ENCODE peak calls at places on chromosomes 16 and 17, in five cellular contexts. I, H, U, P and M are unnamed samples.

GRCh38 chr16:56866955-56867830 is 2.2 kb downstream of the SLC12A3 start:
- DNase-seq in I (no peak), H (peak; percentile 65), U (peak; percentile 63), P (peak; percentile 54), M (no peak)

GRCh38 chr17:49969134-49969759 is at the start of gene DLX4:
- DNase-seq in I (no peak), H (no peak), U (no peak), P (no peak), M (no peak)

GRCh38 chr17:32930512-32930911 is 2.6 kb downstream of the TMEM98 start:
- DNase-seq in I (no peak), H (no peak), U (no peak), P (no peak), M (no peak)

GRCh38 chr16:68951991-68952877 is 108.9 kb downstream of the TANGO6 start:
- DNase-seq in I (no peak), H (peak; percentile 57), U (peak; percentile 65), P (no peak), M (no peak)

GRCh38 chr17:55750750-55751641 is at the start of gene PCTP:
- DNase-seq in I (peak; percentile 89), H (peak; percentile 97), U (peak; percentile 95), P (peak; percentile 92), M (peak; percentile 36)

GRCh38 chr16:50636865-50637374 is 44.2 kb downstream of the SNX20 start:
- DNase-seq in I (no peak), H (no peak), U (no peak), P (no peak), M (no peak)

GRCh38 chr17:37555386-37555785 is 53.8 kb downstream of the SYNRG start:
- DNase-seq in I (no peak), H (no peak), U (no peak), P (no peak), M (no peak)

GRCh38 chr17:78117027-78117981 is 11.3 kb downstream of the TMC6 start:
- DNase-seq in I (peak; percentile 24), H (no peak), U (no peak), P (no peak), M (no peak)

GRCh38 chr16:12435730-12436129 is 368.0 kb downstream of the CPPED1 start:
- DNase-seq in I (no peak), H (no peak), U (no peak), P (no peak), M (no peak)

GRCh38 chr17:42521666-42522262 is 14.3 kb upstream of the NAGLU start:
- DNase-seq in I (no peak), H (no peak), U (no peak), P (no peak), M (no peak)

GRCh38 chr16:54808890-54809289 is 121.8 kb upstream of the IRX5 start:
- DNase-seq in I (no peak), H (no peak), U (no peak), P (no peak), M (no peak)

GRCh38 chr17:27544350-27545131 is 86.4 kb upstream of the LGALS9 start:
- DNase-seq in I (no peak), H (no peak), U (no peak), P (no peak), M (peak; percentile 96)

GRCh38 chr17:35241520-35241919 is 1.4 kb upstream of the SLFN5 start:
- DNase-seq in I (no peak), H (no peak), U (no peak), P (no peak), M (no peak)

GRCh38 chr16:53913082-53913870 is 209.3 kb downstream of the FTO start:
- DNase-seq in I (peak; percentile 5), H (peak; percentile 35), U (peak; percentile 76), P (no peak), M (no peak)

GRCh38 chr17:65061621-65062020 is 5.1 kb upstream of the GNA13 start:
- DNase-seq in I (no peak), H (no peak), U (no peak), P (no peak), M (no peak)

GRCh38 chr17:7058831-7059447 is 15.0 kb upstream of the SLC16A11 start:
- DNase-seq in I (no peak), H (no peak), U (no peak), P (no peak), M (no peak)

GRCh38 chr17:39755550-39756375 is 18.0 kb downstream of the GRB7 start:
- DNase-seq in I (no peak), H (no peak), U (no peak), P (no peak), M (peak; percentile 84)

GRCh38 chr17:80804466-80804865 is 187.2 kb upstream of the CHMP6 start:
- DNase-seq in I (no peak), H (no peak), U (no peak), P (no peak), M (no peak)

GRCh38 chr17:57834146-57834741 is 15.6 kb downstream of the MRPS23 start:
- DNase-seq in I (peak; percentile 52), H (peak; percentile 96), U (no peak), P (no peak), M (no peak)

GRCh38 chr16:7140899-7141298 is 191.7 kb upstream of the RBFOX1 start:
- DNase-seq in I (no peak), H (peak; percentile 1), U (no peak), P (no peak), M (no peak)

GRCh38 chr16:17885659-17886200 is 415.0 kb upstream of the XYLT1 start:
- DNase-seq in I (no peak), H (no peak), U (no peak), P (no peak), M (no peak)

GRCh38 chr16:26806641-26807040 is 260.1 kb upstream of the C16orf82 start:
- DNase-seq in I (no peak), H (no peak), U (no peak), P (no peak), M (no peak)

GRCh38 chr17:42187833-42188232 is 2.6 kb upstream of the HCRT start:
- DNase-seq in I (no peak), H (no peak), U (no peak), P (no peak), M (no peak)

GRCh38 chr17:57295526-57296023 is 39.3 kb downstream of the MSI2 start:
- DNase-seq in I (no peak), H (peak; percentile 82), U (peak; percentile 70), P (no peak), M (no peak)

GRCh38 chr17:47165137-47165536 is 24.0 kb downstream of the CDC27 start:
- DNase-seq in I (no peak), H (no peak), U (no peak), P (no peak), M (no peak)

GRCh38 chr16:87047221-87048037 is 269.8 kb downstream of the C16orf95 start:
- DNase-seq in I (no peak), H (no peak), U (no peak), P (no peak), M (no peak)

GRCh38 chr17:83203472-83204221 is 124.2 kb downstream of the METRNL start:
- DNase-seq in I (no peak), H (no peak), U (no peak), P (no peak), M (no peak)

GRCh38 chr17:77475012-77475976 is 334.5 kb downstream of the SEC14L1 start:
- DNase-seq in I (no peak), H (no peak), U (peak; percentile 92), P (no peak), M (no peak)

GRCh38 chr16:57000271-57001025 is 11.1 kb downstream of the NLRC5 start:
- DNase-seq in I (no peak), H (peak; percentile 74), U (peak; percentile 96), P (no peak), M (peak; percentile 87)

GRCh38 chr16:48158296-48158695 is 2.5 kb upstream of the ABCC12 start:
- DNase-seq in I (no peak), H (peak; percentile 78), U (peak; percentile 60), P (no peak), M (peak; percentile 48)

GRCh38 chr16:7246578-7246977 is 86.1 kb upstream of the RBFOX1 start:
- DNase-seq in I (no peak), H (no peak), U (no peak), P (no peak), M (no peak)

GRCh38 chr17:45394001-45394912 is 38.4 kb downstream of the ARHGAP27 start:
- DNase-seq in I (no peak), H (no peak), U (no peak), P (no peak), M (no peak)

GRCh38 chr16:89822188-89823086 is 5.8 kb upstream of the SPIRE2 start:
- DNase-seq in I (no peak), H (no peak), U (no peak), P (no peak), M (no peak)

GRCh38 chr17:30323262-30323894 is 10.5 kb downstream of the TMIGD1 start:
- DNase-seq in I (no peak), H (no peak), U (no peak), P (no peak), M (no peak)

GRCh38 chr17:43918026-43918389 is 10.7 kb upstream of the MPP2 start:
- DNase-seq in I (no peak), H (no peak), U (no peak), P (no peak), M (no peak)

GRCh38 chr17:72514321-72514861 is 393.6 kb downstream of the SOX9 start:
- DNase-seq in I (no peak), H (no peak), U (no peak), P (no peak), M (no peak)